ENCODE peak calls at places on chromosomes 13 and 19, in four cellular contexts. R, Q, M and H are unnamed samples.

GRCh38 chr19:46818812-46819211 is 30.4 kb upstream of the SLC1A5 start:
- DNase-seq in Q (no peak), R (peak; percentile 46), M (no peak), H (no peak)

GRCh38 chr19:11480927-11481776 is at the start of gene ELAVL3:
- DNase-seq in R (no peak), Q (no peak), M (peak; percentile 54), H (peak; percentile 62)

GRCh38 chr13:109253316-109253715 is 533.1 kb downstream of the IRS2 start:
- DNase-seq in Q (no peak), R (no peak), M (no peak), H (no peak)

GRCh38 chr19:45280471-45280961 is 29.4 kb downstream of the MARK4 start:
- DNase-seq in Q (no peak), M (no peak), R (no peak), H (no peak)

GRCh38 chr19:913080-913748 is at the start of gene R3HDM4:
- DNase-seq in R (peak; percentile 71), Q (no peak), M (peak; percentile 61), H (peak; percentile 87)

GRCh38 chr19:44924243-44924725 is 9.9 kb downstream of the APOC1 start:
- DNase-seq in R (no peak), M (no peak), Q (no peak), H (no peak)

GRCh38 chr19:39444598-39445257 is 654 bp upstream of the SUPT5H start:
- DNase-seq in M (no peak), R (no peak), Q (no peak), H (no peak)

GRCh38 chr13:39603424-39603947 is 493 bp upstream of the LHFPL6 start:
- DNase-seq in M (peak; percentile 16), R (peak; percentile 30), Q (no peak), H (no peak)

GRCh38 chr13:39394811-39395685 is 207.9 kb downstream of the LHFPL6 start:
- DNase-seq in Q (no peak), R (peak; percentile 39), M (no peak), H (no peak)

GRCh38 chr13:30394798-30395191 is 27.5 kb upstream of the UBE2L5 start:
- DNase-seq in R (no peak), Q (no peak), M (no peak), H (no peak)

GRCh38 chr13:87677043-87677333 is 5.8 kb downstream of the SLITRK5 start:
- DNase-seq in M (no peak), Q (no peak), R (no peak), H (no peak)

GRCh38 chr13:31540316-31540715 is 199.0 kb upstream of the RXFP2 start:
- DNase-seq in M (no peak), R (no peak), Q (no peak), H (no peak)

GRCh38 chr19:48833049-48833448 is 3.2 kb downstream of the HSD17B14 start:
- DNase-seq in Q (no peak), M (no peak), R (no peak), H (no peak)

GRCh38 chr19:3450796-3451411 is 29.4 kb downstream of the SMIM24 start:
- DNase-seq in Q (no peak), M (no peak), R (peak; percentile 99), H (no peak)

GRCh38 chr13:103006706-103007426 is 59.4 kb downstream of the SLC10A2 start:
- DNase-seq in R (no peak), M (no peak), Q (no peak), H (no peak)

GRCh38 chr13:79776538-79776937 is 295.6 kb downstream of the NDFIP2 start:
- DNase-seq in Q (no peak), R (no peak), M (no peak), H (no peak)

GRCh38 chr19:8224394-8225145 is 15.4 kb downstream of the CERS4 start:
- DNase-seq in M (no peak), Q (no peak), R (no peak), H (no peak)

GRCh38 chr13:96811049-96811448 is 183.2 kb downstream of the OXGR1 start:
- DNase-seq in M (no peak), R (no peak), Q (no peak), H (no peak)

GRCh38 chr19:3470500-3471128 is 9.7 kb downstream of the SMIM24 start:
- DNase-seq in M (no peak), Q (no peak), R (no peak), H (no peak)

GRCh38 chr13:83880275-83881027 is 1.8 kb downstream of the SLITRK1 start:
- DNase-seq in R (no peak), Q (no peak), M (no peak), H (no peak)

GRCh38 chr19:11624064-11624463 is 26.8 kb downstream of the ZNF627 start:
- DNase-seq in R (peak; percentile 57), Q (no peak), M (no peak), H (no peak)

GRCh38 chr13:74920361-74920760 is 561.6 kb downstream of the TBC1D4 start:
- DNase-seq in M (no peak), Q (no peak), R (peak; percentile 2), H (no peak)

GRCh38 chr13:41496420-41497234 is 39.3 kb downstream of the RGCC start:
- DNase-seq in R (no peak), M (no peak), Q (no peak), H (no peak)

GRCh38 chr19:11180346-11180745 is 17.0 kb downstream of the KANK2 start:
- DNase-seq in M (no peak), R (no peak), Q (no peak), H (no peak)

GRCh38 chr19:31448221-31448657 is 99.0 kb upstream of the TSHZ3 start:
- DNase-seq in Q (peak; percentile 22), R (peak; percentile 91), M (no peak), H (no peak)

GRCh38 chr13:46369506-46370268 is 17.4 kb downstream of the RUBCNL start:
- DNase-seq in R (peak; percentile 74), M (no peak), Q (no peak), H (no peak)

GRCh38 chr13:31444266-31444862 is 244.6 kb downstream of the B3GLCT start:
- DNase-seq in R (peak; percentile 29), Q (no peak), M (no peak), H (no peak)

GRCh38 chr13:76684336-76684735 is 201.9 kb downstream of the KCTD12 start:
- DNase-seq in Q (no peak), R (peak; percentile 39), M (no peak), H (no peak)

GRCh38 chr13:99376924-99377323 is 69.7 kb upstream of the GPR183 start:
- DNase-seq in Q (no peak), R (no peak), M (no peak), H (no peak)

GRCh38 chr13:30846311-30846710 is 59.8 kb upstream of the MEDAG start:
- DNase-seq in R (peak; percentile 64), M (no peak), Q (no peak), H (no peak)

GRCh38 chr19:18587962-18588610 is 512 bp upstream of the REX1BD start:
- DNase-seq in Q (no peak), R (no peak), M (no peak), H (no peak)

GRCh38 chr19:41995959-41996797 is 2.1 kb upstream of the ATP1A3 start:
- DNase-seq in M (peak; percentile 49), Q (no peak), R (no peak), H (peak; percentile 63)

GRCh38 chr19:38028913-38029565 is 122.0 kb downstream of the SIPA1L3 start:
- DNase-seq in M (no peak), R (no peak), Q (no peak), H (no peak)

GRCh38 chr19:2613507-2614295 is 88.8 kb downstream of the GNG7 start:
- DNase-seq in Q (no peak), R (peak; percentile 55), M (peak; percentile 45), H (no peak)

GRCh38 chr13:47146136-47146535 is 249.3 kb upstream of the HTR2A start:
- DNase-seq in Q (no peak), R (peak; percentile 15), M (no peak), H (no peak)

GRCh38 chr19:32876236-32876918 is 6.8 kb upstream of the SLC7A9 start:
- DNase-seq in Q (no peak), R (no peak), M (no peak), H (no peak)

GRCh38 chr13:31797154-31797775 is 57.9 kb downstream of the RXFP2 start:
- DNase-seq in Q (no peak), R (peak; percentile 71), M (no peak), H (no peak)

GRCh38 chr19:32691952-32692726 is 518 bp downstream of the NUDT19 start:
- DNase-seq in R (peak; percentile 78), M (peak; percentile 42), Q (no peak), H (no peak)

GRCh38 chr13:95275322-95276118 is 25.7 kb downstream of the ABCC4 start:
- DNase-seq in M (no peak), Q (no peak), R (peak; percentile 40), H (no peak)

GRCh38 chr19:11238781-11239376 is 540 bp upstream of the ANGPTL8 start:
- DNase-seq in R (no peak), M (no peak), Q (no peak), H (no peak)

GRCh38 chr19:28985201-28985600 is 227.8 kb downstream of the UQCRFS1 start:
- DNase-seq in M (no peak), R (no peak), Q (no peak), H (no peak)

GRCh38 chr19:28988066-28988465 is 224.9 kb downstream of the UQCRFS1 start:
- DNase-seq in M (no peak), R (no peak), Q (no peak), H (no peak)

GRCh38 chr19:28987177-28987576 is 225.8 kb downstream of the UQCRFS1 start:
- DNase-seq in R (no peak), M (no peak), Q (no peak), H (no peak)

GRCh38 chr19:28990522-28990921 is 222.4 kb downstream of the UQCRFS1 start:
- DNase-seq in Q (no peak), M (no peak), R (no peak), H (no peak)
- TF ChIP-seq CTCF in Q (no peak), M (no peak), R (no peak), H (no peak)

DNA sequence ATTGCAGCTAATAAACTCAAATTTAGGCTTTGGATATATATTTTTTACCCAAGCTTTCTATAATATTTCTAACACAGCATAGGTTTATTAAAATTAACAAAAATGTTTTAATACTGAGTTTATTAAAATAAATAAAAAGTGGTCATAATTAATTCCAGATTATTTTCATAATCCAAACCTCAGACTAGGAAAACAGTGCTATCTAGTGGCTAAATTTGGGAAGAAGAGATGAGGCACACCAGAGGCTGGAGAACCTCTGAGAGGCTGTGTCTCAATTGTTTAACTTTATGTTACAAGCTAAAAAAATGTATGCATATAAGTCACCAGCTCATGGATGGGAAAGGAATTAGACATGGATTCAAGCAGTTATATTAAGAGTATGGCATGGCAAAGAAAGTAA is 392.5 kb downstream of the DIAPH3 start:
- DNase-seq in M (no peak), R (peak; percentile 48), Q (no peak), H (no peak)
- TF ChIP-seq CTCF in M (peak; percentile 64), R (peak; percentile 66), Q (peak; percentile 69), H (peak; percentile 80)

GRCh38 chr19:6794817-6795431 is 22.4 kb downstream of the VAV1 start:
- DNase-seq in Q (no peak), R (no peak), M (no peak), H (no peak)
- TF ChIP-seq CTCF in Q (no peak), R (no peak), M (no peak), H (no peak)

DNA sequence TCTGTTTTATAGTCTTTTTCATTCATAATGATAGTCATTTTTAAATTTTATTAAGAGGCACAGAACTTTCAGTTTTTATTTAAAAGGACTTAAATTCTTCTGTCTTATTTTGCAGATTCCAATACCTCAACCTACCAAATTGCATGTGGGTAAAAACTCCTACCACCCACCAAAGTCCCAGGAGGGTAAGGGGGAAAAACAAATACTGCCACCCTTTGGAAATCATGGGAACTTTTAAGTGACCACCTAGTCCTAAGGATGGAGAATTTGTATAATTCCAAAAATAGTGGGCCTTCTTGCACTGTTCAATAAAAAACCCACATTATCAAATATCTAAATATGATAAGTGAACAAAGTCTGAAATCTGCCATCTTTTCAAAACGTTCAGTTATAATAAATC is 9.7 kb downstream of the SUPT20H start:
- DNase-seq in R (no peak), Q (no peak), M (no peak), H (no peak)
- TF ChIP-seq CTCF in R (peak; percentile 3), Q (no peak), M (peak; percentile 28), H (peak; percentile 4)

GRCh38 chr13:112236539-112237197 is 139.5 kb upstream of the SPACA7 start:
- DNase-seq in M (no peak), Q (no peak), R (no peak), H (no peak)
- TF ChIP-seq CTCF in M (no peak), Q (no peak), R (no peak), H (no peak)